ENCODE peak calls at places on chromosomes 13 and 19, in nine cellular contexts. L is activated naive CD4-positive, alpha-beta T cell treated with Interleukin-2 at 50 U/mL for 16 hours; W is posterior cingulate gyrus; E is AG04449; C is heart right ventricle; Y is hippocampal formation; U is pancreas; R is BJ; J is NCI-H69. T is an unnamed sample.

GRCh38 chr19:14979498-14980255 is at the start of gene SLC1A6:
- DNase-seq in L (no peak), W (peak), E (no peak), C (no peak), Y (no peak), U (peak), R (no peak), J (peak), T (no peak)

GRCh38 chr13:74444877-74445479 is 310.8 kb upstream of the KLF12 start:
- DNase-seq in L (no peak), W (no peak), E (no peak), C (no peak), Y (no peak), U (no peak), R (no peak), J (peak), T (no peak)

GRCh38 chr13:95956589-95957148 is 96.5 kb downstream of the UGGT2 start:
- DNase-seq in L (no peak), W (no peak), E (no peak), C (no peak), Y (no peak), U (no peak), R (no peak), J (no peak), T (no peak)

GRCh38 chr19:54482889-54483288 is 9.8 kb upstream of the CDC42EP5 start:
- DNase-seq in L (no peak), W (no peak), E (no peak), C (no peak), Y (no peak), U (no peak), R (no peak), J (no peak), T (no peak)

GRCh38 chr13:111659842-111660241 is 339.4 kb downstream of the TEX29 start:
- DNase-seq in L (no peak), W (no peak), E (no peak), C (peak), Y (no peak), U (no peak), R (no peak), J (no peak), T (no peak)

GRCh38 chr19:8657869-8658268 is 27.4 kb downstream of the NFILZ start:
- DNase-seq in L (no peak), W (no peak), E (no peak), C (no peak), Y (no peak), U (peak), R (no peak), J (no peak), T (no peak)

GRCh38 chr13:40389081-40389641 is 277.3 kb downstream of the FOXO1 start:
- DNase-seq in L (peak), W (no peak), E (no peak), C (no peak), Y (no peak), U (no peak), R (no peak), J (no peak), T (no peak)

GRCh38 chr19:42051166-42052115 is 18.6 kb downstream of the GRIK5 start:
- DNase-seq in L (peak), W (no peak), E (no peak), C (no peak), Y (no peak), U (no peak), R (no peak), J (peak), T (no peak)

GRCh38 chr19:3073931-3074595 is 11.8 kb upstream of the TLE5 start:
- DNase-seq in L (no peak), W (no peak), E (no peak), C (no peak), Y (no peak), U (no peak), R (no peak), J (peak), T (no peak)

GRCh38 chr13:110236831-110237261 is 70.1 kb downstream of the COL4A1 start:
- DNase-seq in L (no peak), W (no peak), E (no peak), C (peak), Y (no peak), U (no peak), R (no peak), J (no peak), T (no peak)

GRCh38 chr13:48976677-48977625 is 1.2 kb downstream of the FNDC3A start:
- DNase-seq in L (no peak), W (no peak), E (no peak), C (no peak), Y (peak), U (no peak), R (no peak), J (peak), T (no peak)

GRCh38 chr13:62829476-62829875 is 1413.8 kb upstream of the PCDH20 start:
- DNase-seq in L (no peak), W (no peak), E (no peak), C (no peak), Y (no peak), U (no peak), R (no peak), J (peak), T (no peak)

GRCh38 chr19:38597075-38597474 is 20.7 kb downstream of the MAP4K1 start:
- DNase-seq in L (no peak), W (no peak), E (no peak), C (no peak), Y (no peak), U (no peak), R (no peak), J (no peak), T (no peak)

GRCh38 chr19:5352229-5352763 is 11.7 kb upstream of the PTPRS start:
- DNase-seq in L (no peak), W (no peak), E (no peak), C (no peak), Y (no peak), U (no peak), R (no peak), J (no peak), T (no peak)

GRCh38 chr13:112764864-112765561 is 75.2 kb downstream of the ATP11A start:
- DNase-seq in L (no peak), W (no peak), E (no peak), C (no peak), Y (no peak), U (no peak), R (no peak), J (no peak), T (no peak)

GRCh38 chr19:2164020-2164988 is 571 bp downstream of the DOT1L start:
- DNase-seq in L (peak), W (no peak), E (no peak), C (no peak), Y (no peak), U (peak), R (no peak), J (peak), T (no peak)

GRCh38 chr13:70125693-70126092 is 17.4 kb upstream of the KLHL1 start:
- DNase-seq in L (no peak), W (no peak), E (no peak), C (no peak), Y (no peak), U (no peak), R (no peak), J (no peak), T (no peak)

GRCh38 chr19:49843265-49843664 is 7.7 kb upstream of the PTOV1 start:
- DNase-seq in L (no peak), W (no peak), E (no peak), C (no peak), Y (no peak), U (no peak), R (no peak), J (no peak), T (no peak)

GRCh38 chr19:3108775-3109174 is 14.6 kb downstream of the GNA11 start:
- DNase-seq in L (peak), W (no peak), E (no peak), C (peak), Y (no peak), U (no peak), R (no peak), J (peak), T (no peak)

GRCh38 chr13:109707044-109707794 is 79.2 kb downstream of the IRS2 start:
- DNase-seq in L (no peak), W (no peak), E (no peak), C (no peak), Y (no peak), U (no peak), R (no peak), J (peak), T (no peak)

GRCh38 chr13:104586010-104586746 is 1520.0 kb upstream of the SLC10A2 start:
- DNase-seq in L (no peak), W (no peak), E (no peak), C (no peak), Y (no peak), U (no peak), R (no peak), J (no peak), T (no peak)

GRCh38 chr19:18856385-18857126 is 24.8 kb downstream of the UPF1 start:
- DNase-seq in L (no peak), W (peak), E (no peak), C (no peak), Y (peak), U (no peak), R (no peak), J (peak), T (no peak)

T was measured in GM04504.